ENCODE peak calls at places on chromosomes 3 and 15, in five cellular contexts. O is NAMALWA, Z is left cardiac atrium, K is GM23338, L is Right ventricle myocardium inferior. I is an unnamed sample.

GRCh38 chr3:53941174-53941573 is 49.5 kb upstream of the SELENOK start:
- DNase-seq in Z (no peak), O (no peak), K (no peak), L (no peak), I (peak)

GRCh38 chr15:25799906-25800700 is 63.0 kb downstream of the ATP10A start:
- DNase-seq in L (no peak), Z (no peak), O (no peak), K (no peak), I (no peak)

GRCh38 chr15:31307270-31308184 is 19.1 kb upstream of the KLF13 start:
- DNase-seq in O (no peak), L (no peak), Z (no peak), K (no peak), I (no peak)

GRCh38 chr15:81189583-81190283 is 6.9 kb upstream of the IL16 start:
- DNase-seq in O (no peak), L (peak), Z (peak), K (no peak), I (peak)

GRCh38 chr3:47605646-47606045 is 27.0 kb upstream of the CSPG5 start:
- DNase-seq in L (no peak), O (no peak), Z (no peak), K (no peak), I (peak)

GRCh38 chr3:183907911-183908331 is 23.2 kb upstream of the PARL start:
- DNase-seq in O (no peak), K (no peak), L (no peak), Z (no peak), I (no peak)

GRCh38 chr15:55403531-55403930 is 4.6 kb downstream of the CCPG1 start:
- DNase-seq in L (no peak), O (peak), Z (no peak), K (no peak), I (peak)

GRCh38 chr15:40773902-40774301 is 4.1 kb downstream of the C15orf62 start:
- DNase-seq in Z (no peak), K (no peak), O (no peak), L (no peak), I (no peak)

GRCh38 chr15:80497221-80497620 is 93.0 kb downstream of the ARNT2 start:
- DNase-seq in L (no peak), Z (no peak), K (no peak), O (no peak), I (no peak)

GRCh38 chr3:150264560-150264959 is 143.5 kb upstream of the TSC22D2 start:
- DNase-seq in L (no peak), O (no peak), Z (no peak), K (no peak), I (no peak)

GRCh38 chr15:29233566-29233965 is 36.1 kb downstream of the NSMCE3 start:
- DNase-seq in K (no peak), L (no peak), O (no peak), Z (no peak), I (peak)

GRCh38 chr15:41501191-41501917 is 7.7 kb downstream of the ITPKA start:
- DNase-seq in L (no peak), Z (no peak), K (peak), O (peak), I (peak)

GRCh38 chr3:128415110-128415772 is 51.4 kb downstream of the DNAJB8 start:
- DNase-seq in Z (no peak), O (no peak), L (no peak), K (no peak), I (no peak)

GRCh38 chr3:39291903-39292329 is 12.1 kb upstream of the CX3CR1 start:
- DNase-seq in O (peak), Z (peak), K (peak), L (peak), I (peak)

GRCh38 chr3:40843851-40844548 is 319.2 kb downstream of the ZNF621 start:
- DNase-seq in K (peak), Z (no peak), O (no peak), L (no peak), I (no peak)

GRCh38 chr3:31725976-31726375 is 193.3 kb downstream of the STT3B start:
- DNase-seq in K (no peak), O (no peak), L (no peak), Z (no peak), I (no peak)

GRCh38 chr3:145490088-145491055 is 670.6 kb downstream of the PLOD2 start:
- DNase-seq in L (no peak), Z (no peak), K (no peak), O (no peak), I (no peak)

GRCh38 chr3:125165189-125165947 is 47.2 kb downstream of the SLC12A8 start:
- DNase-seq in K (peak), O (peak), L (no peak), Z (peak), I (peak)

GRCh38 chr15:75554717-75555116 is 24.4 kb downstream of the PTPN9 start:
- DNase-seq in Z (no peak), K (no peak), O (no peak), L (no peak), I (peak)

GRCh38 chr3:29926391-29926790 is 645.5 kb downstream of the RBMS3 start:
- DNase-seq in Z (no peak), L (no peak), K (no peak), O (no peak), I (no peak)

GRCh38 chr3:48215876-48216275 is 7.4 kb upstream of the CAMP start:
- DNase-seq in O (no peak), K (no peak), Z (peak), L (peak), I (no peak)

GRCh38 chr15:40927497-40928346 is 1.4 kb upstream of the DLL4 start:
- DNase-seq in L (no peak), K (peak), Z (peak), O (peak), I (peak)

GRCh38 chr15:64844576-64845140 is 2.9 kb downstream of the PLEKHO2 start:
- DNase-seq in O (peak), K (no peak), L (no peak), Z (no peak), I (peak)

GRCh38 chr3:180036678-180037455 is at the start of gene PEX5L:
- DNase-seq in L (peak), Z (peak), K (peak), O (no peak), I (peak)

GRCh38 chr3:58237940-58238681 is 519 bp downstream of the ABHD6 start:
- DNase-seq in Z (peak), O (peak), L (peak), K (peak), I (peak)

GRCh38 chr3:187360523-187361060 is 7.6 kb upstream of the RTP4 start:
- DNase-seq in Z (no peak), L (no peak), K (no peak), O (no peak), I (peak)

GRCh38 chr15:101180620-101181307 is 71.1 kb downstream of the CHSY1 start:
- DNase-seq in Z (no peak), O (no peak), K (no peak), L (no peak), I (no peak)

GRCh38 chr3:45646051-45646585 is 43.1 kb upstream of the SACM1L start:
- DNase-seq in Z (no peak), O (no peak), K (no peak), L (no peak), I (no peak)

GRCh38 chr3:9767418-9767817 is 2.3 kb downstream of the CAMK1 start:
- DNase-seq in L (no peak), K (no peak), O (no peak), Z (peak), I (no peak)

GRCh38 chr3:169864270-169864669 is 5.5 kb downstream of the LRRC31 start:
- DNase-seq in O (peak), K (no peak), Z (no peak), L (no peak), I (no peak)

GRCh38 chr3:37863552-37863865 is 1.8 kb downstream of the CTDSPL start:
- DNase-seq in K (no peak), L (no peak), O (no peak), Z (no peak), I (peak)

GRCh38 chr3:65170357-65171090 is 482.7 kb upstream of the ADAMTS9 start:
- DNase-seq in Z (peak), K (peak), O (peak), L (peak), I (peak)

GRCh38 chr3:27633224-27633545 is 88.9 kb downstream of the EOMES start:
- DNase-seq in K (no peak), Z (no peak), O (no peak), L (no peak), I (no peak)

GRCh38 chr3:126100688-126101301 is 16.9 kb upstream of the SLC41A3 start:
- DNase-seq in L (no peak), K (no peak), O (no peak), Z (peak), I (peak)

GRCh38 chr3:113495035-113495434 is 19.9 kb downstream of the SPICE1 start:
- DNase-seq in L (no peak), Z (no peak), K (peak), O (peak), I (peak)

GRCh38 chr3:54621181-54621580 is 306.7 kb downstream of the LRTM1 start:
- DNase-seq in O (no peak), L (no peak), Z (no peak), K (no peak), I (peak)

GRCh38 chr3:37197810-37198371 is 23.5 kb upstream of the LRRFIP2 start:
- DNase-seq in Z (no peak), O (no peak), L (no peak), K (no peak), I (peak)

I was measured in GM23248.